ENCODE peak calls at places on chromosome 6, in eight cellular contexts. V is Peyer's patch, J is upper lobe of left lung, C is ovary, G is body of pancreas, Y is psoas muscle, X is dorsolateral prefrontal cortex, K is breast epithelium. H is an unnamed sample.

GRCh38 chr6:153392156-153392555 is 261.1 kb upstream of the RGS17 start:
- DNase-seq in J (no peak), K (no peak), Y (no peak), C (no peak), X (no peak), G (no peak), V (no peak), H (no peak)

GRCh38 chr6:153013438-153013837 is 10.9 kb upstream of the MTRF1L start:
- DNase-seq in V (no peak), X (no peak), G (no peak), C (no peak), J (no peak), Y (no peak), K (no peak), H (no peak)

GRCh38 chr6:11164717-11165646 is 53.5 kb upstream of the ERVFRD-1 start:
- DNase-seq in V (no peak), K (no peak), G (no peak), J (no peak), X (no peak), Y (no peak), C (no peak), H (no peak)

GRCh38 chr6:135850882-135851281 is 619 bp upstream of the PDE7B start:
- DNase-seq in V (no peak), J (no peak), X (no peak), C (no peak), K (no peak), G (no peak), Y (peak; percentile 50), H (no peak)

GRCh38 chr6:80541886-80542285 is 435.4 kb downstream of the BCKDHB start:
- DNase-seq in G (no peak), C (no peak), V (no peak), X (no peak), Y (no peak), K (no peak), J (no peak), H (no peak)

GRCh38 chr6:161261325-161261724 is 12.5 kb downstream of the AGPAT4 start:
- DNase-seq in Y (no peak), V (no peak), J (no peak), G (no peak), K (no peak), X (no peak), C (no peak), H (no peak)

GRCh38 chr6:118748311-118749062 is 97.1 kb upstream of the CEP85L start:
- DNase-seq in V (no peak), C (peak; percentile 63), Y (peak; percentile 85), K (no peak), G (peak; percentile 44), J (peak; percentile 50), X (peak; percentile 53), H (no peak)

GRCh38 chr6:47134476-47135189 is 92.5 kb upstream of the ADGRF1 start:
- DNase-seq in J (no peak), V (no peak), G (peak; percentile 37), Y (no peak), X (no peak), K (no peak), C (no peak), H (peak; percentile 59)

GRCh38 chr6:2432258-2432657 is 186.9 kb upstream of the GMDS start:
- DNase-seq in K (no peak), C (no peak), V (no peak), X (no peak), Y (no peak), J (no peak), G (no peak), H (peak; percentile 91)

GRCh38 chr6:154995241-154996162 is at the start of gene TIAM2:
- DNase-seq in J (peak; percentile 84), V (peak; percentile 70), K (no peak), C (peak; percentile 17), Y (peak; percentile 64), X (no peak), G (no peak), H (no peak)
- H3K27me3 ChIP-seq in J (no peaks in the 10 kb centered on the region), V (no peaks in the 10 kb centered on the region), K (peaks cover 4% of the 10 kb centered on the region), C (no peaks in the 10 kb centered on the region), Y (no peaks in the 10 kb centered on the region), X (peaks cover 9% of the 10 kb centered on the region), G (no peaks in the 10 kb centered on the region), H (no peaks in the 10 kb centered on the region)

GRCh38 chr6:116682334-116682712 is 1.3 kb downstream of the KPNA5 start:
- DNase-seq in J (no peak), G (no peak), Y (no peak), X (no peak), V (no peak), K (no peak), C (peak; percentile 31), H (no peak)
- H3K4me3 ChIP-seq in J (no peak overlapping the region), G (no peak overlapping the region), Y (peak overlapping the region; percentile 94), X (peak overlapping the region; percentile 80), V (peak overlapping the region; percentile 77), K (peak overlapping the region; percentile 70), C (peak overlapping the region; percentile 93), H (peak overlapping the region; percentile 96)

GRCh38 chr6:8478418-8478817 is 43.1 kb upstream of the SLC35B3 start:
- DNase-seq in G (no peak), V (no peak), K (no peak), J (no peak), Y (no peak), X (no peak), C (no peak), H (no peak)

GRCh38 chr6:8483650-8484049 is 48.3 kb upstream of the SLC35B3 start:
- DNase-seq in V (no peak), X (no peak), Y (no peak), K (no peak), C (no peak), G (no peak), J (no peak), H (no peak)

GRCh38 chr6:8481727-8482126 is 46.4 kb upstream of the SLC35B3 start:
- DNase-seq in Y (no peak), X (no peak), G (no peak), J (no peak), K (no peak), C (no peak), V (no peak), H (no peak)
- TF ChIP-seq CTCF in Y (no peak), X (no peak), G (no peak), J (no peak), K (no peak), C (no peak), V (no peak), H (peak; percentile 38)

GRCh38 chr6:170146640-170147039 is 144.2 kb downstream of the DLL1 start:
- DNase-seq in J (peak; percentile 63), C (no peak), G (no peak), X (no peak), K (peak; percentile 42), V (peak; percentile 47), Y (peak; percentile 28), H (no peak)
- H3K27me3 ChIP-seq in J (no peaks in the 10 kb centered on the region), C (no peaks in the 10 kb centered on the region), G (no peaks in the 10 kb centered on the region), X (no peaks in the 10 kb centered on the region), K (no peaks in the 10 kb centered on the region), V (no peaks in the 10 kb centered on the region), Y (no peaks in the 10 kb centered on the region), H (no peaks in the 10 kb centered on the region)

GRCh38 chr6:106511274-106512047 is 117.8 kb downstream of the RTN4IP1 start:
- DNase-seq in Y (peak; percentile 59), X (no peak), G (peak; percentile 42), V (peak; percentile 70), C (peak; percentile 34), J (peak; percentile 84), K (peak; percentile 56), H (no peak)

GRCh38 chr6:106512048-106512957 is 117.0 kb downstream of the RTN4IP1 start:
- DNase-seq in X (no peak), G (peak; percentile 63), V (peak; percentile 94), Y (peak; percentile 81), J (peak; percentile 94), C (peak; percentile 64), K (peak; percentile 79), H (no peak)

GRCh38 chr6:106510090-106510970 is 119.0 kb downstream of the RTN4IP1 start:
- DNase-seq in J (peak; percentile 89), X (no peak), Y (peak; percentile 64), G (peak; percentile 58), K (peak; percentile 66), V (peak; percentile 88), C (peak; percentile 45), H (no peak)

GRCh38 chr6:106508836-106509235 is 120.5 kb downstream of the RTN4IP1 start:
- DNase-seq in Y (no peak), V (no peak), C (no peak), J (no peak), X (no peak), G (no peak), K (no peak), H (no peak)

GRCh38 chr6:106509420-106510089 is 119.7 kb downstream of the RTN4IP1 start:
- DNase-seq in V (no peak), C (no peak), J (peak; percentile 32), G (no peak), K (no peak), Y (no peak), X (no peak), H (no peak)
- H3K4me3 ChIP-seq in V (peak overlapping the region; percentile 73), C (peak overlapping the region; percentile 34), J (no peak overlapping the region), G (no peak overlapping the region), K (peak overlapping the region; percentile 71), Y (peak overlapping the region; percentile 77), X (no peak overlapping the region), H (no peak overlapping the region)

GRCh38 chr6:131920656-131921055 is 30.5 kb downstream of the CCN2 start:
- DNase-seq in Y (no peak), V (no peak), C (no peak), J (no peak), G (no peak), X (no peak), K (no peak), H (no peak)

GRCh38 chr6:131923356-131923755 is 27.8 kb downstream of the CCN2 start:
- DNase-seq in J (no peak), C (peak; percentile 45), K (peak; percentile 52), G (peak; percentile 62), V (no peak), X (no peak), Y (no peak), H (no peak)

GRCh38 chr6:131929227-131929626 is 21.9 kb downstream of the CCN2 start:
- DNase-seq in X (no peak), J (no peak), V (no peak), K (no peak), Y (no peak), G (no peak), C (no peak), H (no peak)

DNA sequence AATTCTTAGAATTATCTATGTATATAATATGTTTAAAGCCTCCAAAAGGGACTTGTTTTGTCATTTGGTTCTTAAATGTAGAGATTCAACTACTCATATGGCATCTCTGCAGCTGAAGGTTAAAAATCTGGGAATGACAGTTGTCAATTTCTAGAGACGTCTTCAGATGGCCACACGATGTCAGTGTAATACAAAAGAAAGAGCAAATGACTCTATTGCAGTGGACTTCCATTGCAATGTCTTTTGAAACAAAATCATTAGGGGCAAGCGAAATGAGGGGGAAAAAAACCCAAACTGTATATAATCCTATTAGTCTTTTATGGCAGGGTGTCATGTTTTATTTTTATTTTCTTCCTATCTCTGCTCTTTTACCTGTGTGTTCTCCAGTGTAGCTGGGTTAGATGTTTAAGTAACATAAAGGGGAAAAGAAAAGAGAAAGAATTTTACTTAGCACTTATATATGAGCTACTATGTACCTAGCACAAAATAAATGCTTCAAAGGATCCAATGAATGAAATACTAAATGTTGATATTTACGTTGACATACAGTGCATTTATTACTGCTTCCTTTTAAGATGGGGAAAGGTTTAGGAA is 26.2 kb downstream of the CCN2 start:
- DNase-seq in V (no peak), G (no peak), C (no peak), J (no peak), X (no peak), Y (no peak), K (no peak), H (no peak)
- TF ChIP-seq CTCF in V (peak; percentile 68), G (no peak), C (peak; percentile 11), J (peak; percentile 47), X (peak; percentile 68), Y (peak; percentile 35), K (peak; percentile 61), H (peak; percentile 56)

GRCh38 chr6:36298037-36298436 is 28.2 kb downstream of the PNPLA1 start:
- DNase-seq in J (no peak), G (no peak), K (no peak), Y (no peak), V (no peak), C (no peak), X (no peak), H (no peak)
- H3K27me3 ChIP-seq in J (no peaks in the 10 kb centered on the region), G (peaks cover 6% of the 10 kb centered on the region), K (no peaks in the 10 kb centered on the region), Y (no peaks in the 10 kb centered on the region), V (no peaks in the 10 kb centered on the region), C (no peaks in the 10 kb centered on the region), X (no peaks in the 10 kb centered on the region), H (peaks cover 5% of the 10 kb centered on the region)

H was measured in BJ.